ENCODE peak calls at places on chromosomes 11 and 22, in nine cellular contexts. E is HFF-Myc, G is lower leg skin, K is astrocyte, P is astrocyte of the spinal cord, X is fibroblast of lung, W is heart left ventricle, S is GM06990, R is colonic mucosa. H is an unnamed sample.

GRCh38 chr11:68331338-68331947 is 19.1 kb downstream of the LRP5 start:
- DNase-seq in E (no peak), W (no peak), P (no peak), X (no peak), R (peak), G (no peak), K (no peak), S (no peak), H (no peak)

GRCh38 chr11:30392977-30393376 is 70.1 kb downstream of the ARL14EP start:
- DNase-seq in X (no peak), G (no peak), W (no peak), P (no peak), S (no peak), R (no peak), K (no peak), E (no peak), H (no peak)

GRCh38 chr22:21015051-21016006 is at the start of gene P2RX6:
- DNase-seq in R (no peak), P (peak), S (no peak), E (no peak), K (peak), W (no peak), G (no peak), X (peak), H (peak)

GRCh38 chr11:126561327-126561893 is 205.9 kb downstream of the ST3GAL4 start:
- DNase-seq in E (peak), R (peak), K (peak), S (no peak), P (peak), G (no peak), W (peak), X (peak), H (peak)

GRCh38 chr11:43573233-43573632 is 107.3 kb upstream of the HSD17B12 start:
- DNase-seq in P (no peak), E (no peak), K (no peak), R (no peak), S (no peak), X (no peak), G (no peak), W (no peak), H (no peak)

GRCh38 chr22:36469094-36469710 is 12.2 kb downstream of the TXN2 start:
- DNase-seq in W (peak), K (no peak), E (no peak), R (no peak), S (no peak), G (peak), X (no peak), P (peak), H (peak)

GRCh38 chr11:8933931-8934330 is 1.2 kb upstream of the C11orf16 start:
- DNase-seq in K (no peak), S (no peak), P (no peak), X (no peak), G (no peak), E (no peak), W (no peak), R (no peak), H (no peak)

GRCh38 chr22:46007848-46008261 is 30.9 kb upstream of the WNT7B start:
- DNase-seq in K (peak), S (no peak), G (peak), R (no peak), E (peak), W (peak), X (peak), P (peak), H (peak)

GRCh38 chr11:9973921-9974320 is 310.0 kb downstream of the SWAP70 start:
- DNase-seq in R (no peak), G (no peak), P (no peak), X (peak), W (no peak), S (no peak), K (no peak), E (no peak), H (peak)

GRCh38 chr22:46969491-46969890 is 207.0 kb downstream of the TBC1D22A start:
- DNase-seq in W (no peak), R (no peak), P (no peak), S (peak), G (peak), K (no peak), X (no peak), E (no peak), H (no peak)

GRCh38 chr11:35487532-35488078 is 37.8 kb downstream of the PAMR1 start:
- DNase-seq in K (peak), G (no peak), X (peak), R (peak), W (peak), P (peak), S (no peak), E (peak), H (peak)

DNA sequence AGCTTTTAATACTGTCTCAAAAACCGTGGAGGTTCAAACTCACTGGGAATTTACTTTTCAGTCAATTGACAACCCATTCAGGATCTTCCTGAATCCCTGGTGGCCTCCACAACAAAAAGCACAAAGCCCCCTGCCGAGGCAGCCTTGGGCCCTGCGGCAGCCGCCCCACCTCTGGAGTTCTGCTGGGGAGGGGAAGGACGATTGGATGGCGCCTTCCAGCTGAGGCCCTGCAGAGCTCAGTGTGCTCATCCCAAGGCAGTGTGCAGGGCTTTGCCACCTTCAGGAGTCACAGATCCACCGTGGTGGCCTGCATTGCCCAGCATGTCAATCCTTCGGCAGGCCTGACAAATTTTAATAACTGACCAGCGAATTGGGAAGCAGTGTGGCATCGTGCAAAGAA is 7.4 kb downstream of the ZFTA start:
- DNase-seq in W (no peak), P (no peak), S (no peak), G (peak), X (no peak), R (no peak), E (no peak), K (no peak), H (no peak)
- H3K4me3 ChIP-seq in W (no peak), P (no peak), S (no peak), G (no peak), X (no peak), R (no peak), E (no peak), K (no peak), H (no peak)

GRCh38 chr11:60363542-60364525 is 14.5 kb upstream of the MS4A7 start:
- DNase-seq in X (peak), R (peak), K (peak), E (peak), P (peak), W (peak), S (peak), G (no peak), H (peak)
- TF ChIP-seq CTCF in X (peak), R (peak), K (peak), E (peak), P (peak), W (peak), S (peak), G (no peak), H (peak)

GRCh38 chr11:33016654-33017053 is 976 bp downstream of the DEPDC7 start:
- DNase-seq in G (no peak), S (no peak), R (no peak), K (no peak), W (no peak), E (no peak), P (no peak), X (no peak), H (no peak)
- H3K4me3 ChIP-seq in G (no peak), S (no peak), R (peak), K (peak), W (no peak), E (peak), P (peak), X (peak), H (peak)

DNA sequence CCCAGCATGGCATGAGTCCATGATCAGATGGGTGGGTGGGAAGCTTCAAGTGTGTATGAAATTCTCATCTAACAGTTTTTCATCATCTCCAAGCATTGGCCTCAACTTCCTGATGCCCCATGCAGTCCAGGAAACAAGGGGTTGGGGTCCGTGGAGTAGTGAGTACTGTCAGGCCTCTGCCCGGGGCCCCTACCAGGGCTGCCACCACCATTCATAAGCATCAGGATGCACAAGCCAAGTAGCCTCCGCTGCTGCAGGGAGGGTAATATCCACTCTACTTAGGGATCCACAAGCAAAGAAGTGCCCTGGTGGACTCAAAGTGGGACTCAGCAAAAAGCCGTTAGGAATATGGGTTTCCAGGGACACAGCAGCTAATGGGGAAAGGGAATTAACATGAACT is 49.3 kb downstream of the KCNC1 start:
- DNase-seq in S (no peak), X (no peak), W (no peak), R (no peak), K (no peak), G (no peak), P (no peak), E (no peak), H (no peak)
- TF ChIP-seq CTCF in S (no peak), X (no peak), W (no peak), R (no peak), K (no peak), G (no peak), P (no peak), E (no peak), H (no peak)

GRCh38 chr11:18721576-18722292 is 4.3 kb downstream of the IGSF22 start:
- DNase-seq in P (peak), E (peak), G (peak), X (peak), W (no peak), R (peak), K (peak), S (peak), H (peak)

GRCh38 chr11:18720811-18721575 is 5.0 kb downstream of the IGSF22 start:
- DNase-seq in W (peak), R (peak), E (peak), P (peak), S (peak), X (peak), G (peak), K (peak), H (peak)

GRCh38 chr11:18723991-18724390 is 2.0 kb downstream of the IGSF22 start:
- DNase-seq in X (no peak), E (no peak), G (no peak), W (no peak), R (no peak), S (no peak), K (no peak), P (no peak), H (no peak)

GRCh38 chr11:18722293-18722637 is 3.7 kb downstream of the IGSF22 start:
- DNase-seq in E (no peak), G (no peak), X (no peak), P (no peak), R (no peak), S (no peak), W (no peak), K (no peak), H (no peak)

DNA sequence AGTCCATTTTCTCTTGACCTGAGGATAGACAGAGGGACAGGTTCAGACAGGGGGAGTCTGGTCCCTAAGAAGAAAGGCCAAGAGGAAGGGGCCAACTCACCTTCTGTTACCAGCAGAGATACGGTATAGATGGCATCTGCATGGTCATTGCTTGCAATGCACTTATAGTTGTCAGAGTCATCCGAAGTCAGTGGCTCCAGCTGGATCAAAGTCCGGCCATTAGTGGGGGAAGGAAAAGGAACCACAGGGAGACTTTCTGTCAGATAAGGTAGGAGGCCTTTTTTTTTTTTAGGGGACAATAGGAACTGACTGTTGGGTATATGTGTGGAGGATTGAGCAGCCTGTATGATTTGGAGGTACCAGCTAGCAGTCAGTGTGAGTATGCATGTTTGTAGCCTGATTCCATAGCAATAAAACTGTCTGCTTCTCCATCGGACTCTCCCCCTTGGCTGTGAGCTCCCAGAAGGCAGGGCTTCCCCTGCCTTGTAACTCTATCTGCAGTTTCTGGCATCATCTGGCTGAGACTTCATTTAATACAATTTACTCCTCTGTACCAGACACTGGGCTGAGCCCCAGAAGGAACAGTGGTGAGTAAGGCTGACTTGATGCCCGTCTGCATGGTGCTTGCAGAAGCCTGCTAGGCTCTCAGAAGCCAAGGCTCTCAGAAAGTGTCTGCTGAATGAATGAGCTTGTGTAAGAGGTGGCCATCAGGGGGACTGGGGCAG is 5.7 kb downstream of the IGSF22 start:
- DNase-seq in E (no peak), P (peak), W (no peak), K (no peak), R (no peak), S (no peak), G (no peak), X (peak), H (peak)
- H3K4me3 ChIP-seq in E (no peak), P (no peak), W (no peak), K (no peak), R (no peak), S (no peak), G (no peak), X (no peak), H (no peak)

GRCh38 chr11:119728226-119728626 is 774 bp downstream of the NECTIN1 start:
- DNase-seq in P (no peak), G (no peak), R (peak), S (no peak), E (no peak), K (no peak), X (no peak), W (no peak), H (no peak)

GRCh38 chr11:119730789-119731386 is 1.9 kb upstream of the NECTIN1 start:
- DNase-seq in E (no peak), G (no peak), S (no peak), P (no peak), W (no peak), K (no peak), X (no peak), R (no peak), H (no peak)

GRCh38 chr11:119728651-119729580 is at the start of gene NECTIN1:
- DNase-seq in X (peak), S (peak), W (peak), K (peak), R (peak), P (peak), G (peak), E (peak), H (peak)

GRCh38 chr11:119730347-119730613 is 1.3 kb upstream of the NECTIN1 start:
- DNase-seq in K (no peak), R (no peak), X (no peak), E (no peak), P (no peak), W (no peak), G (no peak), S (no peak), H (no peak)

GRCh38 chr11:119729581-119730346 is 764 bp upstream of the NECTIN1 start:
- DNase-seq in X (peak), K (peak), S (no peak), G (peak), P (no peak), W (peak), E (peak), R (peak), H (peak)
- TF ChIP-seq CTCF in X (no peak), K (no peak), S (no peak), G (no peak), P (no peak), W (no peak), E (no peak), R (peak), H (no peak)